ENCODE peak calls at places on chromosomes 6 and 20, in ten cellular contexts. T is adrenal gland; W is cardiac muscle cell; N is neural progenitor cell; F is CD4-positive, CD25-positive, alpha-beta regulatory T cell; J is dorsolateral prefrontal cortex; K is GM23338; O is iPS DF 6.9; M is SJSA1; V is stomach. H is an unnamed sample. For H3K27me3, the result is how much of the 10 kb centered on the place peaks cover.

GRCh38 chr6:2877960-2878359 is 25.1 kb downstream of the SERPINB9 start:
- DNase-seq in T (no peak), W (no peak), N (no peak), F (no peak), J (no peak), K (no peak), O (no peak), M (no peak), V (no peak), H (no peak)

GRCh38 chr6:41594766-41595165 is 43.5 kb upstream of the MDFI start:
- DNase-seq in T (no peak), W (no peak), N (no peak), F (no peak), J (no peak), K (no peak), O (no peak), M (no peak), V (no peak), H (no peak)

GRCh38 chr20:19181552-19181951 is 30.9 kb upstream of the SLC24A3 start:
- DNase-seq in T (no peak), W (no peak), N (no peak), F (no peak), J (no peak), K (no peak), O (no peak), M (no peak), V (no peak), H (no peak)

GRCh38 chr6:15439410-15440022 is 193.6 kb downstream of the JARID2 start:
- DNase-seq in T (no peak), W (peak), N (peak), F (no peak), J (no peak), K (no peak), O (no peak), M (no peak), V (no peak), H (no peak)

GRCh38 chr6:164378330-164378729 is 931.1 kb downstream of the C6orf118 start:
- DNase-seq in T (no peak), W (no peak), N (no peak), F (no peak), J (no peak), K (no peak), O (no peak), M (no peak), V (no peak), H (no peak)

GRCh38 chr20:63572071-63572787 is 1.8 kb downstream of the HELZ2 start:
- DNase-seq in T (no peak), W (no peak), N (no peak), F (no peak), J (no peak), K (no peak), O (no peak), M (no peak), V (no peak), H (no peak)

GRCh38 chr6:45132683-45133294 is 195.3 kb upstream of the RUNX2 start:
- DNase-seq in T (no peak), W (no peak), N (no peak), F (no peak), J (no peak), K (no peak), O (no peak), M (no peak), V (no peak), H (no peak)

GRCh38 chr20:14712302-14712739 is 374.9 kb upstream of the FLRT3 start:
- DNase-seq in T (no peak), W (peak), N (peak), F (no peak), J (no peak), K (peak), O (no peak), M (peak), V (no peak), H (peak)

GRCh38 chr6:142694054-142694453 is 250.9 kb downstream of the HIVEP2 start:
- DNase-seq in T (no peak), W (peak), N (no peak), F (no peak), J (no peak), K (no peak), O (no peak), M (no peak), V (no peak), H (peak)

GRCh38 chr6:109261815-109262214 is 120.5 kb downstream of the CD164 start:
- DNase-seq in T (no peak), W (no peak), N (no peak), F (no peak), J (no peak), K (no peak), O (no peak), M (no peak), V (no peak), H (no peak)

GRCh38 chr6:40912158-40912946 is 126.7 kb downstream of the UNC5CL start:
- DNase-seq in T (peak), W (peak), N (peak), F (no peak), J (peak), K (peak), O (peak), M (no peak), V (peak), H (no peak)

GRCh38 chr6:154852700-154853099 is 119.5 kb downstream of the SCAF8 start:
- DNase-seq in T (no peak), W (no peak), N (no peak), F (no peak), J (no peak), K (no peak), O (no peak), M (no peak), V (no peak), H (no peak)

GRCh38 chr6:122790740-122791679 is 2.0 kb downstream of the SMPDL3A start:
- DNase-seq in T (peak), W (no peak), N (no peak), F (no peak), J (no peak), K (peak), O (no peak), M (no peak), V (no peak), H (no peak)

GRCh38 chr6:14542670-14543366 is 425.2 kb downstream of the CD83 start:
- DNase-seq in T (no peak), W (peak), N (no peak), F (no peak), J (peak), K (no peak), O (no peak), M (no peak), V (no peak), H (peak)

GRCh38 chr6:87968435-87969278 is 79.0 kb upstream of the SPACA1 start:
- DNase-seq in T (peak), W (peak), N (peak), F (no peak), J (peak), K (peak), O (no peak), M (no peak), V (peak), H (peak)

GRCh38 chr20:63387393-63387792 is 26.2 kb upstream of the CHRNA4 start:
- DNase-seq in T (no peak), W (no peak), N (no peak), F (no peak), J (no peak), K (no peak), O (no peak), M (no peak), V (no peak), H (no peak)

GRCh38 chr6:87154641-87155271 is 609 bp upstream of the ZNF292 start:
- DNase-seq in T (peak), W (peak), N (no peak), F (peak), J (peak), K (peak), O (no peak), M (no peak), V (no peak), H (peak)

GRCh38 chr6:131923356-131923755 is 27.8 kb downstream of the CCN2 start:
- DNase-seq in T (peak), W (peak), N (peak), F (no peak), J (no peak), K (peak), O (peak), M (peak), V (peak), H (peak)

GRCh38 chr20:63833776-63834544 is 2.9 kb upstream of the ZBTB46 start:
- DNase-seq in T (no peak), W (no peak), N (no peak), F (no peak), J (no peak), K (no peak), O (no peak), M (no peak), V (no peak), H (peak)

GRCh38 chr20:3686867-3687321 is 5.1 kb upstream of the ADAM33 start:
- DNase-seq in T (peak), W (peak), N (no peak), F (no peak), J (no peak), K (no peak), O (no peak), M (no peak), V (peak), H (peak)

GRCh38 chr6:33585403-33586107 is 5.5 kb upstream of the BAK1 start:
- DNase-seq in T (peak), W (peak), N (peak), F (peak), J (peak), K (peak), O (peak), M (peak), V (peak), H (peak)

GRCh38 chr20:21373436-21373835 is 23.9 kb downstream of the NKX2-4 start:
- DNase-seq in T (no peak), W (no peak), N (no peak), F (no peak), J (no peak), K (no peak), O (no peak), M (no peak), V (no peak), H (no peak)

DNA sequence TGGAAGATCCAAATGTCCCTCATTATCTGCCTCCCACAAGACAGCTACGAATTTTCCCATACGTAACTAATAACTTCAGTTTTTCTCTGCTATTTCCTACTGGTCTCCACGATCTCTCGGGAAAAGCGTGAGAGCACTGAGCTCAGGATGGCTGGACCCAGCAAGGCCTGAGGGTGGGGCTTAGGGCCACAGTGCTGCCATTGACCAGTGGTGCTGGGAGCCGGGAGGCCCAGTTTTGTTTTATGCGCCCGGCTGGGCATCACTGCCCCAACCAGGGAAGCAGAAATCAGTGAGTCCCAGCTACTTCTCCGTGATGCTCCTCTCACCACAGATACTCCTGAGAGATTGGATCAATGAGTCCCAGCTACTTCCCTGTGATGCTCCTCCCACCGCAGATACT is 238.4 kb downstream of the LY86 start:
- DNase-seq in T (no peak), W (no peak), N (no peak), F (no peak), J (no peak), K (no peak), O (no peak), M (no peak), V (no peak), H (no peak)
- H3K27ac ChIP-seq in T (peak), W (no peak), N (no peak), F (no peak), J (no peak), K (no peak), O (no peak), M (no peak), V (no peak), H (no peak)

DNA sequence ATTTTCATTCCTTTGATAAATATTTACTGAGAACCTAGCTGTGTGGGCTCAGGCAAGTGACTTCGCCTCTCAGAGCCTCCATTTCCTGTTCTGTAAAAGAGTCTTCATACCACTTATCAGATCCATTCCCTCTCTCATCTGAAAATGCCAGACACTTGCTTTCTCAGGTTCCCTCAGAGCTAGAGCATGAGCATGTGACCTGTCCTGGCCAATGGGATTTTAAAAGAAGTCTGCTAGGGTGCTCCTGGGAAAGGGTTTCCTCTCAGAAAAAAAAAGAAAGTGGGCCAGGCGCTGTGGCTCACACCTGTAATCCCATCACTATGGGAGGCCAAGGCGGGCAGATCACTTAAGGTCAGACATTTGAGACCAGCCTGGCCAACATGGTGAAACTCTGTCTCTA is 5.3 kb downstream of the KCNB1 start:
- DNase-seq in T (no peak), W (no peak), N (no peak), F (no peak), J (no peak), K (peak), O (no peak), M (no peak), V (no peak), H (no peak)
- H3K27me3 ChIP-seq in T (under half), W (under half), N (under half), F (under half), J (under half), K (under half), O (under half), M (under half), V (under half), H (under half)

DNA sequence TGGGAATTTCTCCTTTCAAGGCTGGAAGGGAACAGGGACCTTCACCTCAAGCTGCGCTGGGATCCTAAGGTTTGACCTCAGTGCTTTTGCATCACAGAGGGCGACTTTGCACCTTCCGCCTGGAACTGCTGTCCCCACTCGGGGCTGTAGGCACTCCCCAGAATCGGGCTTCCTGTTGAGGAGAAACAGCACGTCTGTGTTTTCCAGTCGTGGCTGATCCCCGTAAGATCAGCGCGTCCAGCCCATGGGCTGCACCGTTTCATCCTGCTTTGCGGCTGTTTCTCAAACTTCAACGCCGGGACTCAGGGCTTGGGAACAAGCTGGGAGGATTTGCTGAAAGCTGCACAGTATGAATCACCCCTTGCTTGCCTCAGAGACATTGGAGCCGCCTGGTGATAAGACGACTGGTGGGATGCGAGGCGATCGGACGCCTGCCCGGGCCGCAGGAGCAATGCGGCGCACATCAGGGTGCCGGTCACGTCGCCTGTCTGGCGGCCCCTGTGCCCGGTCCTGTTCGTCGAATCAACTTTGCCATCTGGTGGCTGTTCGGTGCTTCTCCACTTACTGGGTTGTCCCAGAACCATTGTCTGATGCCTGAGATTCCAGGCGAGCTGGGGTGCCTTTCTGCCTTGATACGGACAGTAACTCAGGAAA is 53.6 kb upstream of the FRMD1 start:
- DNase-seq in T (peak), W (peak), N (peak), F (no peak), J (peak), K (peak), O (peak), M (peak), V (peak), H (peak)
- H3K4me3 ChIP-seq in T (no peak), W (no peak), N (no peak), F (no peak), J (peak), K (no peak), O (no peak), M (no peak), V (peak), H (peak)

GRCh38 chr6:39886871-39887270 is 47.4 kb downstream of the MOCS1 start:
- DNase-seq in T (no peak), W (no peak), N (no peak), F (no peak), J (no peak), K (no peak), O (no peak), M (no peak), V (no peak), H (no peak)
- H3K27ac ChIP-seq in T (peak), W (no peak), N (no peak), F (no peak), J (peak), K (no peak), O (no peak), M (peak), V (peak), H (peak)

GRCh38 chr20:37481610-37482009 is 39.4 kb upstream of the NNAT start:
- DNase-seq in T (no peak), W (no peak), N (no peak), F (no peak), J (no peak), K (no peak), O (no peak), M (no peak), V (no peak), H (no peak)

GRCh38 chr20:37479275-37479674 is 41.8 kb upstream of the NNAT start:
- DNase-seq in T (peak), W (no peak), N (no peak), F (no peak), J (no peak), K (no peak), O (no peak), M (no peak), V (no peak), H (no peak)

GRCh38 chr20:37479925-37480691 is 40.9 kb upstream of the NNAT start:
- DNase-seq in T (no peak), W (no peak), N (no peak), F (no peak), J (no peak), K (no peak), O (no peak), M (no peak), V (no peak), H (no peak)

GRCh38 chr20:37484386-37484785 is 36.7 kb upstream of the NNAT start:
- DNase-seq in T (no peak), W (peak), N (no peak), F (no peak), J (no peak), K (no peak), O (no peak), M (no peak), V (no peak), H (no peak)

GRCh38 chr20:37480915-37481314 is 40.1 kb upstream of the NNAT start:
- DNase-seq in T (no peak), W (no peak), N (no peak), F (no peak), J (no peak), K (no peak), O (no peak), M (no peak), V (no peak), H (no peak)
- H3K27me3 ChIP-seq in T (under half), W (under half), N (under half), F (under half), J (under half), K (under half), O (under half), M (under half), V (under half), H (under half)

DNA sequence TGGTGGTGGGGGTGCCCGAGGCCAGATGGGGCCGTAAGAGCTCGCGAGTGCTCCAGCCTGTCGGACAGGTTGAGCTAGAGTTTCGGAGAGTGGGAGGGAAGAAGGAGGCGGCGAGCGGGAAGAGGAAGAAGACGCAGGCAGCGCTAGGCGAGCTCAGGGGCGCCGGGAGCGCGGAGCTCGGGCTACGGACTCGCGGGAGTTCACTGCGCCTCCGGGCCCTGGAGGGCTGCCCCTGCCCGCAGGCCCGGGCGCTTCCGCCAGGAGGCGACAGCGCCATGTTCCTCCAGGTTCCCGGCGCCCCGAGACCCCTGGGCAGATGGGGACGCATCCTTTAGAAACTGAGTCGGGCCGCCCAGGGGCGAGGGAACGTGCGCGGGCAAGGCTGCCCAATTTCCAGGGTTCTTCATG is 984 bp downstream of the TFAP2C start:
- DNase-seq in T (peak), W (peak), N (peak), F (no peak), J (no peak), K (peak), O (no peak), M (no peak), V (peak), H (peak)
- H3K4me3 ChIP-seq in T (no peak), W (peak), N (peak), F (no peak), J (peak), K (peak), O (peak), M (peak), V (peak), H (peak)

GRCh38 chr6:148793721-148794120 is 46.9 kb downstream of the UST start:
- DNase-seq in T (no peak), W (no peak), N (no peak), F (no peak), J (no peak), K (no peak), O (no peak), M (no peak), V (no peak), H (no peak)
- H3K27ac ChIP-seq in T (no peak), W (no peak), N (no peak), F (no peak), J (no peak), K (no peak), O (no peak), M (no peak), V (no peak), H (no peak)

GRCh38 chr6:114288696-114289095 is 54.1 kb downstream of the HS3ST5 start:
- DNase-seq in T (no peak), W (no peak), N (no peak), F (no peak), J (no peak), K (no peak), O (no peak), M (no peak), V (no peak), H (no peak)

GRCh38 chr6:114284281-114284680 is 58.5 kb downstream of the HS3ST5 start:
- DNase-seq in T (no peak), W (peak), N (no peak), F (no peak), J (no peak), K (no peak), O (no peak), M (no peak), V (no peak), H (no peak)

GRCh38 chr6:114286211-114286610 is 56.6 kb downstream of the HS3ST5 start:
- DNase-seq in T (no peak), W (no peak), N (no peak), F (no peak), J (no peak), K (no peak), O (no peak), M (no peak), V (no peak), H (no peak)

GRCh38 chr6:114290864-114291263 is 52.0 kb downstream of the HS3ST5 start:
- DNase-seq in T (no peak), W (no peak), N (no peak), F (no peak), J (no peak), K (no peak), O (no peak), M (no peak), V (no peak), H (no peak)

DNA sequence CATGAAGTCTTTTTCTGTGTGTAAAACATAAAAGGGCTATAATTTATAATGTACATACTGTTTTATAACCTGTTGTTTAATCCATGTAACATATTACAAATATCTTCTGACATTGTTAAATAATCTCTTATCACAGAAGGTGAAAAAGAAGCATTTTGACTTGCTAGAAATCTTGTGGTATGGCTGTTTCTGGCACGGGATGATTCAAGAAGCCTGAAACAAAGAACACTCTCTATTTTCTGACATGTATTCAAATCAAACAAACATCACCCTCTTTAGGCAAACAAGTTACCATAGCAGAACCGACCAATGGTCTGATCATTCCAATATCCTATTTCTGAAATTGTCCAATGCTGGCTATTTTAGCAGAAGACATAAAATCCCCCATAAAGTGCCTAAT is 55.4 kb downstream of the HS3ST5 start:
- DNase-seq in T (no peak), W (no peak), N (no peak), F (no peak), J (no peak), K (no peak), O (no peak), M (no peak), V (no peak), H (no peak)
- H3K27me3 ChIP-seq in T (under half), W (under half), N (under half), F (under half), J (under half), K (under half), O (under half), M (under half), V (under half), H (under half)

GRCh38 chr6:149646599-149646998 is 1.9 kb downstream of the KATNA1 start:
- DNase-seq in T (no peak), W (no peak), N (no peak), F (no peak), J (no peak), K (no peak), O (no peak), M (no peak), V (no peak), H (no peak)
- H3K4me3 ChIP-seq in T (no peak), W (peak), N (peak), F (peak), J (peak), K (peak), O (no peak), M (peak), V (peak), H (no peak)